ENCODE peak calls at places on chromosome 14, in six cellular contexts. G, L, R, X, U and H are unnamed samples.

GRCh38 chr14:72610831-72611200 is 283.1 kb downstream of the DPF3 start:
- DNase-seq in G (no peak), L (no peak), R (no peak), X (no peak), U (no peak), H (no peak)

GRCh38 chr14:88612981-88613380 is 50.1 kb downstream of the ZC3H14 start:
- DNase-seq in G (no peak), L (no peak), R (no peak), X (no peak), U (peak; percentile 4), H (no peak)

GRCh38 chr14:72576258-72576657 is 317.6 kb downstream of the DPF3 start:
- DNase-seq in G (no peak), L (no peak), R (no peak), X (no peak), U (peak; percentile 41), H (no peak)

GRCh38 chr14:96670391-96670790 is 126.8 kb upstream of the VRK1 start:
- DNase-seq in G (no peak), L (no peak), R (no peak), X (no peak), U (no peak), H (no peak)

GRCh38 chr14:98937712-98938505 is 334.1 kb downstream of the BCL11B start:
- DNase-seq in G (no peak), L (no peak), R (no peak), X (no peak), U (no peak), H (no peak)

GRCh38 chr14:59570122-59570521 is 6.5 kb downstream of the CCDC175 start:
- DNase-seq in G (no peak), L (no peak), R (no peak), X (no peak), U (no peak), H (no peak)

GRCh38 chr14:94675036-94675435 is 62.8 kb downstream of the SERPINA3 start:
- DNase-seq in G (no peak), L (no peak), R (no peak), X (no peak), U (no peak), H (no peak)

GRCh38 chr14:35400707-35401421 is 3.7 kb downstream of the NFKBIA start:
- DNase-seq in G (no peak), L (no peak), R (no peak), X (no peak), U (no peak), H (no peak)

GRCh38 chr14:77007975-77008421 is 20.5 kb downstream of the IRF2BPL start:
- DNase-seq in G (peak; percentile 92), L (no peak), R (no peak), X (no peak), U (no peak), H (no peak)

GRCh38 chr14:21997300-21997699 is 323.7 kb upstream of the OR4E1 start:
- DNase-seq in G (no peak), L (no peak), R (peak; percentile 47), X (peak; percentile 59), U (peak; percentile 4), H (no peak)

GRCh38 chr14:32430326-32430725 is 101.2 kb downstream of the AKAP6 start:
- DNase-seq in G (no peak), L (no peak), R (no peak), X (peak; percentile 64), U (peak; percentile 69), H (no peak)

GRCh38 chr14:64733899-64734298 is 29.7 kb downstream of the PLEKHG3 start:
- DNase-seq in G (no peak), L (no peak), R (no peak), X (no peak), U (no peak), H (no peak)

GRCh38 chr14:74982661-74983060 is 20.1 kb upstream of the EIF2B2 start:
- DNase-seq in G (no peak), L (no peak), R (no peak), X (no peak), U (no peak), H (peak; percentile 40)

GRCh38 chr14:53963491-53964227 is 7.0 kb upstream of the BMP4 start:
- DNase-seq in G (peak; percentile 69), L (no peak), R (peak; percentile 60), X (no peak), U (no peak), H (no peak)

DNA sequence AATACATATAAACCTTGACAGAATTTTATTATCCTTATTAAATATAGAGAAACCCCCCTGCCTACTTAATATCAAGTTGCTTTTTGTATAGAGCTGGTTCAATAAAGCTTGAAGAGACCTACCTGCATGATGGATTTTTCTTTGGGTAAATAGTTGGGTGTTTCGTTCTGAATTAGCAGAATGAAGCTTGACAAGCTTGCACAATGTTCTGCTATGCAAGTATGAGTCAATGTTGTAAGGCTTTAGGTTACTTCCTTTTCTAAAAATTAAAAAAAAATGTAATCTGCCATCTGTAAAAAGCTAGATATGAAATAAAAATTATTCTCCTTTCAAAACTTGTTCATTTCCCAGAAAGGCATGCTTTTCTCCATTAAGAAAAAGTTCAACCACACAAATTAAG is 1662.6 kb upstream of the SEL1L start:
- DNase-seq in G (no peak), L (no peak), R (no peak), X (no peak), U (peak; percentile 47), H (no peak)
- TF ChIP-seq CTCF in G (no peak), L (no peak), R (no peak), X (no peak), U (no peak), H (no peak)

GRCh38 chr14:69895109-69895508 is 15.9 kb downstream of the SMOC1 start:
- DNase-seq in G (no peak), L (no peak), R (no peak), X (peak; percentile 54), U (no peak), H (no peak)

GRCh38 chr14:69886843-69887242 is 7.6 kb downstream of the SMOC1 start:
- DNase-seq in G (no peak), L (no peak), R (no peak), X (no peak), U (peak; percentile 85), H (no peak)

GRCh38 chr14:69896080-69896479 is 16.9 kb downstream of the SMOC1 start:
- DNase-seq in G (no peak), L (no peak), R (no peak), X (peak; percentile 46), U (no peak), H (no peak)

GRCh38 chr14:69887740-69888657 is 8.8 kb downstream of the SMOC1 start:
- DNase-seq in G (no peak), L (no peak), R (no peak), X (no peak), U (peak; percentile 71), H (no peak)

GRCh38 chr14:69891422-69891821 is 12.2 kb downstream of the SMOC1 start:
- DNase-seq in G (no peak), L (no peak), R (no peak), X (no peak), U (no peak), H (no peak)
- TF ChIP-seq CTCF in G (no peak), L (no peak), R (no peak), X (no peak), U (no peak), H (no peak)

DNA sequence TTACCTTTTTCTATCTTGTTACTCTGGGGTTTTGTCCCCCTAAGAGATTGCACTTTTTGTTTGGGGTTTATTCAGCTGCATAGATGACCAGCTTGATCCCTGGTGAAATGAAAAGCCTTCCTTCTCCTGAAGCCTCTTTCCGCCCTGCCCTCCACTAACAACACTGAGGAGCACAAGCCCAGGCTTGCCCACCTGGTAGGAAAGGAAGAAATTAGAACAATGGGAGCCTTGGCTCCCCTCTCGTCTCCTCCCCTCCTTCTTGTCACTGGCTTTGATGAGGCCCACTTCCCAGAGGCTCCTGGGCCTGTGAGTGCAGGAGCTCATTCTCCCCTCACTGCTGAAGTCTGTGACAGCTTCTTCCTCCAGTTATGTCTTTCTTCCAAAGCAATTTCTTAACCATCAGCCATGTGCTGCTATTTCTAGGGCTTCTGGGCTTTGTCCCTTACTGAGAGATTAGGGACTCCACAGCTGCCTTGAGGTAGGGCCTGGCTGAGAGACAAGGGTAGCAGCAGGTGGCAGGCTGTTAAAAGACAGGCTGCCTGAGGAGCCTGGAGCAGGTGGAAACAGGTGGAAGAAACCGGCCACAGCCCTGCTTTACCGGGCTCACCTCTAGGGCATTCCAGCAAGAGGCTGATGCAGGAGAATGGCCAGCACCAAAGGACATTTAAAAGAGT is 53.7 kb upstream of the SRSF5 start:
- DNase-seq in G (peak; percentile 58), L (no peak), R (peak; percentile 45), X (peak; percentile 27), U (no peak), H (no peak)
- TF ChIP-seq CTCF in G (no peak), L (no peak), R (no peak), X (no peak), U (no peak), H (no peak)

DNA sequence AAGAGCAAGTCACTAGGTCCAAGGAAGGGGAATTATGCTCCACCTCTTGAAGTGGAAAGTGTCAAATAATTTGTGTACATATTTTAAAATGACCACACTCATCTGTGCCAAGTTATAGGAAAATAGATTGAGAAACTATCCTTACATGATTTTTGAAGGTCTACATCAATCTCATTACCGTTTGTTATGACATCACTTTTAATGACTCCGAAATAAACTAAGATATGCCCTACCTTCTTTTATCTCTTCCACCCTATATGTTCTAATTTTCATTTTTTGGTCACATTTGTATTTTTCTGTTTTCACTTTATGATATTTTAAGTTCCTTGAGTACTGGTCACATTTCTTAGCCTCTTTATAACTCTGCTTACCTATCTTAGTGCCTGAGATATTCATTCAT is 3.3 kb upstream of the PSMC6 start:
- DNase-seq in G (no peak), L (no peak), R (no peak), X (no peak), U (no peak), H (no peak)
- TF ChIP-seq CTCF in G (no peak), L (no peak), R (no peak), X (no peak), U (no peak), H (no peak)